ENCODE peak calls at places on chromosome 2, in nine cellular contexts. E is body of pancreas; D is HepG2; K is endothelial cell of umbilical vein; Y is mammary epithelial cell; M is CD8-positive, alpha-beta T cell; G is cardiac muscle cell; P is adrenal gland; C is sigmoid colon. B is an unnamed sample. For H3K36me3, the result is how much of the 10 kb centered on the place peaks cover.

GRCh38 chr2:84817239-84817655 is 63.6 kb downstream of the TRABD2A start:
- DNase-seq in C (no peak), P (no peak), E (no peak), G (no peak), K (no peak), M (no peak), D (no peak), Y (no peak), B (no peak)

GRCh38 chr2:19576411-19576810 is 218.0 kb upstream of the OSR1 start:
- DNase-seq in Y (peak), G (no peak), C (no peak), K (peak), M (no peak), P (no peak), D (no peak), E (no peak), B (no peak)

GRCh38 chr2:32931945-32932709 is 14.6 kb upstream of the LTBP1 start:
- DNase-seq in C (no peak), G (no peak), M (no peak), D (no peak), K (no peak), P (no peak), Y (no peak), E (no peak), B (no peak)

GRCh38 chr2:26639685-26640240 is 1.4 kb downstream of the CIB4 start:
- DNase-seq in K (no peak), G (no peak), E (no peak), Y (no peak), M (no peak), C (no peak), P (no peak), D (no peak), B (no peak)

GRCh38 chr2:143686585-143687164 is 557.5 kb downstream of the ARHGAP15 start:
- DNase-seq in C (no peak), M (no peak), K (peak), E (no peak), D (peak), P (no peak), Y (peak), G (peak), B (no peak)

GRCh38 chr2:20365249-20365817 is 14.7 kb upstream of the PUM2 start:
- DNase-seq in C (no peak), M (no peak), P (no peak), E (no peak), G (peak), K (no peak), Y (peak), D (no peak), B (no peak)

GRCh38 chr2:200482194-200482593 is 27.7 kb downstream of the KCTD18 start:
- DNase-seq in Y (no peak), P (no peak), K (no peak), D (peak), C (no peak), E (no peak), G (no peak), M (no peak), B (no peak)

GRCh38 chr2:170714156-170715061 is 728 bp upstream of the SP5 start:
- DNase-seq in C (peak), G (no peak), K (no peak), D (no peak), E (peak), P (peak), M (peak), Y (no peak), B (peak)

GRCh38 chr2:105919826-105920225 is 175.1 kb downstream of the NCK2 start:
- DNase-seq in E (no peak), C (no peak), M (peak), G (peak), Y (peak), K (peak), D (peak), P (no peak), B (peak)

GRCh38 chr2:118300807-118301206 is 212.5 kb downstream of the INSIG2 start:
- DNase-seq in P (no peak), G (no peak), M (no peak), D (no peak), K (no peak), Y (no peak), E (no peak), C (no peak), B (no peak)

GRCh38 chr2:233074106-233074505 is 14.0 kb downstream of the INPP5D start:
- DNase-seq in P (no peak), C (no peak), D (no peak), Y (no peak), E (no peak), G (no peak), K (no peak), M (no peak), B (no peak)

GRCh38 chr2:131030478-131030971 is 62.7 kb downstream of the FAM168B start:
- DNase-seq in K (no peak), E (no peak), M (no peak), D (no peak), Y (no peak), G (no peak), P (no peak), C (no peak), B (no peak)

GRCh38 chr2:3536682-3537632 is 17.6 kb upstream of the ADI1 start:
- DNase-seq in C (peak), G (peak), D (peak), K (peak), E (no peak), M (peak), Y (peak), P (peak), B (no peak)

GRCh38 chr2:148459300-148459891 is 185.2 kb upstream of the EPC2 start:
- DNase-seq in G (no peak), M (no peak), Y (no peak), C (no peak), E (no peak), K (no peak), P (no peak), D (no peak), B (no peak)

GRCh38 chr2:237863659-237864029 is 4.2 kb downstream of the RAMP1 start:
- DNase-seq in G (no peak), K (no peak), M (no peak), E (no peak), C (no peak), D (no peak), Y (no peak), P (no peak), B (no peak)

GRCh38 chr2:153872311-153873061 is 764 bp downstream of the GALNT13 start:
- DNase-seq in M (no peak), D (no peak), E (no peak), P (no peak), K (no peak), C (no peak), Y (no peak), G (no peak), B (no peak)

GRCh38 chr2:160271166-160272086 is 71.4 kb upstream of the ITGB6 start:
- DNase-seq in K (peak), C (no peak), G (peak), P (no peak), M (no peak), D (no peak), Y (no peak), E (peak), B (no peak)

GRCh38 chr2:113282747-113283533 is 4.2 kb upstream of the PAX8 start:
- DNase-seq in P (peak), K (no peak), D (peak), E (peak), C (no peak), G (peak), M (no peak), Y (peak), B (peak)

GRCh38 chr2:60486067-60486466 is 67.4 kb downstream of the BCL11A start:
- DNase-seq in Y (no peak), E (no peak), D (no peak), G (no peak), K (no peak), M (no peak), P (no peak), C (no peak), B (no peak)

GRCh38 chr2:97932975-97933662 is 62.6 kb downstream of the TMEM131 start:
- DNase-seq in G (no peak), E (no peak), Y (no peak), K (no peak), D (no peak), P (no peak), C (no peak), M (no peak), B (no peak)

GRCh38 chr2:174750923-174751441 is 13.3 kb downstream of the CHRNA1 start:
- DNase-seq in M (peak), P (no peak), G (no peak), E (no peak), D (no peak), Y (no peak), K (no peak), C (no peak), B (no peak)

GRCh38 chr2:215753808-215754207 is 259.5 kb downstream of the MREG start:
- DNase-seq in K (no peak), E (no peak), D (no peak), P (no peak), Y (no peak), G (no peak), C (no peak), M (no peak), B (no peak)

GRCh38 chr2:8939486-8940114 is 63.9 kb downstream of the MBOAT2 start:
- DNase-seq in D (no peak), G (no peak), E (no peak), P (no peak), C (no peak), Y (no peak), K (no peak), M (no peak), B (no peak)

GRCh38 chr2:9451231-9451630 is 23.1 kb upstream of the IAH1 start:
- DNase-seq in C (no peak), M (no peak), K (no peak), P (no peak), E (no peak), G (no peak), Y (no peak), D (no peak), B (no peak)

GRCh38 chr2:241817126-241817820 is 8.3 kb downstream of the NEU4 start:
- DNase-seq in D (no peak), C (peak), P (peak), Y (no peak), M (no peak), E (no peak), K (no peak), G (no peak), B (peak)

GRCh38 chr2:2253139-2254016 is 77.7 kb downstream of the MYT1L start:
- DNase-seq in E (no peak), D (no peak), P (no peak), G (no peak), C (no peak), K (no peak), M (no peak), Y (no peak), B (no peak)

GRCh38 chr2:2252179-2252578 is 78.9 kb downstream of the MYT1L start:
- DNase-seq in K (no peak), G (no peak), D (no peak), Y (no peak), E (no peak), M (no peak), C (no peak), P (no peak), B (no peak)

GRCh38 chr2:2254206-2254605 is 76.9 kb downstream of the MYT1L start:
- DNase-seq in M (no peak), K (no peak), G (no peak), C (no peak), Y (no peak), P (no peak), D (no peak), E (no peak), B (no peak)

GRCh38 chr2:2251255-2251654 is 79.8 kb downstream of the MYT1L start:
- DNase-seq in M (no peak), P (no peak), D (no peak), C (no peak), K (no peak), E (no peak), Y (no peak), G (no peak), B (no peak)

GRCh38 chr2:2256011-2256410 is 75.1 kb downstream of the MYT1L start:
- DNase-seq in C (no peak), Y (no peak), M (no peak), G (no peak), E (no peak), P (no peak), D (no peak), K (no peak), B (no peak)
- H3K36me3 ChIP-seq in C (under half), Y (under half), M (under half), G (under half), E (under half), P (under half), D (under half), K (under half), B (under half)

GRCh38 chr2:102336502-102336945 is 19.1 kb upstream of the IL18R1 start:
- DNase-seq in G (peak), M (no peak), C (no peak), Y (peak), D (no peak), E (no peak), P (peak), K (peak), B (no peak)

GRCh38 chr2:102335871-102336366 is 19.7 kb upstream of the IL18R1 start:
- DNase-seq in G (peak), Y (no peak), E (no peak), P (peak), D (no peak), M (no peak), K (peak), C (no peak), B (no peak)

GRCh38 chr2:102340778-102341177 is 14.8 kb upstream of the IL18R1 start:
- DNase-seq in C (no peak), D (no peak), K (no peak), E (no peak), M (no peak), P (no peak), G (peak), Y (no peak), B (no peak)

GRCh38 chr2:102337012-102337411 is 18.6 kb upstream of the IL18R1 start:
- DNase-seq in C (no peak), M (no peak), Y (no peak), G (peak), E (no peak), P (no peak), K (peak), D (no peak), B (no peak)

DNA sequence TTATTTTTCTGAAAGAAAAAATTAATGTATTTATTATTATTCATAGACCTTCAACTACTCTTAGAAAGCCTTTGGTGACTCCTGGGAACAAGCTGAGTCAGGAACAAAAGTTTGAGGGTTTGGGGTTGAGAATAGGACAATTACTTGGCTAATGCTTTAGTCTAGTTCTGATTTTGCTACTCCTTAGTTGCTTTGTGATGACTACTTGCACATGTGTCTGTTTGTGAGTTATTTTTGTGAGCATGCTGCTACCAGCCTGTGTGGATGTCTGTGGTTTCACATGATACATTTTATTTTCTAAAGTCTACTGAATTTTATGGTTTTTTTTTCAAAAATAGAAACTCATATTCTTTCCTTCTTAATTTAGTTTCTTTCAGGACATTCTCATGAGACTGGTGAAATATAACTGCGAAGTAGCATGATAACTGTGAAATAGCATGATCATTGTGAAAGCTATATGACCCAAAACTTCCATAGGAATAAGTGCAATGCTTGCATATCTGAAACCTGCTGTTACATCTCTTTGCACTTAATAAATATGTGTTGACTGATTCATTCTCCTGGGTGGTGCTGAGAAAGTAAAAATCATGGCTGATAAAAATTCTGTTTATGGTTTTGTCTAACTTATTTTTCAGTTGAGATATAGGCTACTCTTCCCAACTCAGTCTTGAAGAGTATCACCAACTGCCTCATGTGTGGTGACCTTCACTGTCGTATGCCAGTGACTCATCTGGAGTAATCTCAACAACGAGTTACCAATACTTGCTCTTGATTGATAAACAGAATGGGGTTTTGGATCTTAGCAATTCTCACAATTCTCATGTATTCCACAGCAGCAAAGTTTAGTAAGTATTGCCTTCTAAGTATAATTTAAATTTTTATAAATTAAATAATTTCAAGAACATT is 17.9 kb upstream of the IL18R1 start:
- DNase-seq in P (no peak), Y (peak), D (no peak), G (peak), K (peak), E (no peak), C (no peak), M (no peak), B (no peak)
- H3K4me3 ChIP-seq in P (no peak), Y (no peak), D (no peak), G (no peak), K (peak), E (no peak), C (no peak), M (no peak), B (no peak)

GRCh38 chr2:224850081-224850480 is 133.9 kb upstream of the CCDC195 start:
- DNase-seq in D (no peak), G (no peak), Y (peak), E (no peak), P (no peak), K (no peak), C (no peak), M (no peak), B (no peak)
- H3K36me3 ChIP-seq in D (under half), G (under half), Y (under half), E (under half), P (under half), K (under half), C (under half), M (half or more), B (under half)

DNA sequence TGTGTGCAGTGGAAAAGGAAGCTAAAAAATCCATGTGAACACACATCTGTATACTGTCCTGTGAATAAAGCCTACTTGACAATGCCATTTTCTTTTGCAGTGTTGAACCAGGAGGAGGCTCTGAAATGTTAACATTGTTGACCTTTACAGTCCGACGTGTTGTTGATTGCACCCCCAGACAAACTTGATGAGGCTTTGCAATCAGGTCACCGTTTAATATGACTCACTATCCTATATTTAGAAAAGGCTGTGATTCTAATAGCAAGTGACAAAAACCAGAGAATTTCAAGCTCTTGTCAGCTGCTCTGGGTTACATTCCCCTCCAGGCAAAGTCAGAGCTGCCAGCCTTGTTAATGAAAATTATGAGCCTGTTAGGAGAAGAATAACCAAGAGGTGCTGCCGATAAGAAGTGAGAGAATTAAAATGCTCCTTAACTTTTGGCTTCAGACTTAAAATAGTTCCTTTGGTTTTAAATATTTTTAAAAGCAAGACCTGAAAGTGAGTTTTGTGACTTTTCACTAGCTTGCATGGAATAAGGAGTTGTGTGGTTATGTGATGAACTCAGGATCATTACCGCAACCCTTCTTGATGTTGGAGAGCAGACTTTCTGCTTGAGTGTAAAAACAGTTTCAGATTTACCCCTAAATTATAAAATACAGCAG is 162.1 kb downstream of the QPCT start:
- DNase-seq in E (no peak), D (no peak), P (no peak), K (no peak), G (peak), M (no peak), Y (no peak), C (peak), B (no peak)
- H3K4me3 ChIP-seq in E (no peak), D (no peak), P (no peak), K (no peak), G (no peak), M (no peak), Y (no peak), C (no peak), B (no peak)

DNA sequence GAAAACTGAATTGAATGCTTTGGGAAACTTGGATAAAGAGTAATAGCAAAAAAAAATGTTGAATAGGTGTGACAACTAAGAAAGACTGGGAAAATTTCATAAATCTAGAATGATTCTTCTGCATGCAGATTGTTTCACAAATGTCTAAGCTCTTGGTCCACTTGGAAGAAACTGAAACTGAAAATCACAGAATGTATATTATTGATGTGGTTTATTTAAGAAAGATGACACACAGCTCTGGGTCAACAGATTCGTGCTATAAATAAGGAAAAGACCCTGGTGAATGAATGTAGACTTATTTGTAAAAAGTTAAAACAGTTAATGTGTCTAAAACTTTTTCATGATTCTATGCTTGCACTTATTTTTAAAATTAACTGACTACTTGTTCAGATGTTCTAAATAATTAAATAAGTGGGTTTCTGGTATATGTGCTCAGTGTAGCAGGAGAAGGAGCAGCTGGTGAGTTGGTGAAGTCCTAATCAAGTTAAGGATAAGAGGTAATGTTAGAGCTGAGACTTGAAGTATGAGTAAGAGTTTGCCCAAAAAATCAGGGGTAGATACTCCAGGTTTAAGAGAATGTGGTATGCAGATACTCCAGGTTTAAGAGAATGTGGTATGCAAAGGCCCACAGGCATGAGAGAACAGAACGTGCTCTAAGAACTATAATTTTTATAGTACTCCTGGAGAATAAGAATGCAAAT is 24.5 kb downstream of the UGP2 start:
- DNase-seq in K (no peak), E (no peak), D (no peak), C (no peak), P (no peak), G (no peak), Y (no peak), M (no peak), B (no peak)
- H3K36me3 ChIP-seq in K (under half), E (under half), D (under half), C (under half), P (under half), G (under half), Y (under half), M (under half), B (under half)

GRCh38 chr2:45001629-45002385 is 7.4 kb downstream of the SIX2 start:
- DNase-seq in Y (no peak), K (no peak), E (no peak), P (no peak), M (no peak), C (no peak), D (no peak), G (no peak), B (no peak)
- H3K4me3 ChIP-seq in Y (peak), K (no peak), E (no peak), P (no peak), M (no peak), C (peak), D (no peak), G (peak), B (no peak)

B was measured in transverse colon.